ENCODE peak calls at places on chromosomes 1 and 21, in five cellular contexts. Z, I, R, T and C are unnamed samples.
A peak's percentile ranks its signal among the peaks of the same experiment; 100 is the strongest.

GRCh38 chr1:30763654-30764248 is 6.2 kb upstream of the LAPTM5 start:
- DNase-seq in Z (no peak), I (no peak), R (peak; percentile 48), T (no peak), C (peak; percentile 14)

GRCh38 chr1:17010601-17011438 is 908 bp downstream of the ATP13A2 start:
- DNase-seq in Z (peak; percentile 32), I (peak; percentile 60), R (peak; percentile 13), T (peak; percentile 26), C (peak; percentile 28)

GRCh38 chr1:89598450-89599331 is 34.2 kb upstream of the LRRC8C start:
- DNase-seq in Z (no peak), I (no peak), R (peak; percentile 39), T (peak; percentile 64), C (peak; percentile 42)

GRCh38 chr1:39196244-39197215 is 8.0 kb upstream of the MACF1 start:
- DNase-seq in Z (no peak), I (no peak), R (peak; percentile 50), T (peak; percentile 56), C (no peak)

GRCh38 chr1:30148676-30149075 is 574.7 kb downstream of the MATN1 start:
- DNase-seq in Z (no peak), I (no peak), R (no peak), T (no peak), C (no peak)

GRCh38 chr21:43328171-43328570 is 98.8 kb downstream of the SIK1 start:
- DNase-seq in Z (no peak), I (no peak), R (no peak), T (no peak), C (no peak)

GRCh38 chr21:37072239-37072987 is 458 bp downstream of the PIGP start:
- DNase-seq in Z (peak; percentile 75), I (peak; percentile 80), R (peak; percentile 89), T (peak; percentile 78), C (no peak)

GRCh38 chr1:30679201-30679975 is 44.0 kb downstream of the MATN1 start:
- DNase-seq in Z (no peak), I (peak; percentile 18), R (no peak), T (no peak), C (no peak)

GRCh38 chr1:56322211-56322610 is 257.2 kb downstream of the PLPP3 start:
- DNase-seq in Z (peak; percentile 39), I (no peak), R (peak; percentile 19), T (no peak), C (no peak)

GRCh38 chr1:163535807-163536206 is 214.1 kb downstream of the NUF2 start:
- DNase-seq in Z (no peak), I (no peak), R (peak; percentile 5), T (no peak), C (no peak)

GRCh38 chr1:40635763-40636500 is 29.6 kb downstream of the RIMS3 start:
- DNase-seq in Z (no peak), I (no peak), R (no peak), T (no peak), C (no peak)
- H3K4me1 ChIP-seq in Z (no peaks in the 10 kb centered on the region), I (no peaks in the 10 kb centered on the region), R (no peaks in the 10 kb centered on the region), T (no peaks in the 10 kb centered on the region), C (no peaks in the 10 kb centered on the region)

GRCh38 chr1:41811978-41812852 is 106.5 kb downstream of the HIVEP3 start:
- DNase-seq in Z (no peak), I (no peak), R (peak; percentile 92), T (peak; percentile 56), C (peak; percentile 92)
- H3K27ac ChIP-seq in Z (no peak overlapping the region), I (no peak overlapping the region), R (peak overlapping the region; percentile 96), T (no peak overlapping the region), C (peak overlapping the region; percentile 92)

GRCh38 chr1:148318900-148319242 is 164.2 kb downstream of the PPIAL4G start:
- DNase-seq in Z (no peak), I (no peak), R (no peak), T (no peak), C (no peak)

GRCh38 chr1:148318123-148318899 is 164.8 kb downstream of the PPIAL4G start:
- DNase-seq in Z (no peak), I (peak; percentile 49), R (no peak), T (peak; percentile 41), C (no peak)

GRCh38 chr1:148310807-148311206 is 158.7 kb upstream of the NBPF11 start:
- DNase-seq in Z (no peak), I (no peak), R (no peak), T (no peak), C (no peak)

GRCh38 chr1:148317288-148317985 is 165.4 kb upstream of the NBPF11 start:
- DNase-seq in Z (no peak), I (no peak), R (no peak), T (no peak), C (no peak)

GRCh38 chr1:148315081-148315811 is 163.2 kb upstream of the NBPF11 start:
- DNase-seq in Z (no peak), I (no peak), R (no peak), T (no peak), C (no peak)
- H3K4me3 ChIP-seq in Z (no peak overlapping the region), I (no peak overlapping the region), R (no peak overlapping the region), T (no peak overlapping the region), C (no peak overlapping the region)

GRCh38 chr1:173477286-173478098 is at the start of gene PRDX6:
- DNase-seq in Z (peak; percentile 83), I (peak; percentile 92), R (peak; percentile 79), T (peak; percentile 46), C (peak; percentile 83)
- H3K4me1 ChIP-seq in Z (no peaks in the 10 kb centered on the region), I (peaks cover 61% of the 10 kb centered on the region), R (peaks cover 16% of the 10 kb centered on the region), T (no peaks in the 10 kb centered on the region), C (peaks cover 46% of the 10 kb centered on the region)

GRCh38 chr1:22828151-22828817 is 117.6 kb downstream of the EPHB2 start:
- DNase-seq in Z (no peak), I (no peak), R (no peak), T (no peak), C (no peak)

GRCh38 chr1:22825790-22826189 is 115.2 kb downstream of the EPHB2 start:
- DNase-seq in Z (no peak), I (no peak), R (no peak), T (no peak), C (no peak)

GRCh38 chr1:22824975-22825374 is 114.3 kb downstream of the EPHB2 start:
- DNase-seq in Z (no peak), I (no peak), R (no peak), T (no peak), C (no peak)

GRCh38 chr1:22827666-22828065 is 117.0 kb downstream of the EPHB2 start:
- DNase-seq in Z (no peak), I (no peak), R (no peak), T (no peak), C (no peak)

GRCh38 chr1:22826630-22827580 is 116.3 kb downstream of the EPHB2 start:
- DNase-seq in Z (peak; percentile 78), I (peak; percentile 55), R (no peak), T (no peak), C (no peak)
- H3K27ac ChIP-seq in Z (peak overlapping the region; percentile 68), I (no peak overlapping the region), R (no peak overlapping the region), T (no peak overlapping the region), C (no peak overlapping the region)

DNA sequence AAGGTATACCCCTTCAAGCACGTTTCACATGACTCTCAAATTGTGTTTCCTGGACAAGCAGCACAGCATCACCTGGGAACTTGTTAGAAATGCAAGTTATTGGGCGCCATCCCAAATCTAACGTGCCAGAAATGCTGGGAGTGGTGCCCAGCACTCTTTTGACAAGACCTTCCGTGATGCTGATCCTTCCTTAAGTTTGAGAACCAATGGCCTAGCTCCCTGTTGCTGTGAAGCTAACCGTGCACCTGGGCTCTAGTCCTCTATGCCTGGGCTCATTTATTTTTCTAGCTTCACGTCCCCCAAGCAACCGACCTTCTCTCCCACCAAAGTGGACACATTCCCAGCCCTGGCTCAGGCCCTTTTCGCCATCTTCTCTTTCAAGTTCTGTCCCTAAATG is 4.3 kb downstream of the BEST4 start:
- DNase-seq in Z (no peak), I (no peak), R (no peak), T (no peak), C (no peak)
- H3K4me3 ChIP-seq in Z (peak overlapping the region; percentile 57), I (peak overlapping the region; percentile 35), R (no peak overlapping the region), T (no peak overlapping the region), C (no peak overlapping the region)

GRCh38 chr1:226662704-226663326 is 76.3 kb downstream of the ITPKB start:
- DNase-seq in Z (peak; percentile 73), I (peak; percentile 87), R (peak; percentile 100), T (peak; percentile 52), C (peak; percentile 95)
- H3K4me1 ChIP-seq in Z (peaks cover 11% of the 10 kb centered on the region), I (peaks cover 97% of the 10 kb centered on the region), R (peaks cover 26% of the 10 kb centered on the region), T (no peaks in the 10 kb centered on the region), C (peaks cover 68% of the 10 kb centered on the region)

GRCh38 chr1:24284156-24284471 is 35.0 kb upstream of the GRHL3 start:
- DNase-seq in Z (no peak), I (no peak), R (no peak), T (no peak), C (no peak)
- H3K27ac ChIP-seq in Z (peak overlapping the region; percentile 73), I (no peak overlapping the region), R (no peak overlapping the region), T (no peak overlapping the region), C (no peak overlapping the region)

GRCh38 chr1:226404904-226405222 is 3.0 kb downstream of the PARP1 start:
- DNase-seq in Z (no peak), I (no peak), R (no peak), T (no peak), C (no peak)
- H3K4me3 ChIP-seq in Z (no peak overlapping the region), I (no peak overlapping the region), R (no peak overlapping the region), T (no peak overlapping the region), C (no peak overlapping the region)